ENCODE peak calls at places on chromosomes 4 and X, in ten cellular contexts. N is HepG2, F is cardiac fibroblast, Q is left ventricle myocardium inferior, U is hepatocyte, L is GM12865, C is foreskin fibroblast, Y is choroid plexus epithelial cell, I is pancreas, V is B cell. K is an unnamed sample.
A peak's percentile ranks its signal among the peaks of the same experiment; 100 is the strongest.

GRCh38 chrX:21744721-21745120 is 13.2 kb downstream of the SMPX start:
- DNase-seq in N (no peak), F (no peak), Q (no peak), U (no peak), L (no peak), C (no peak), Y (no peak), I (no peak), V (no peak), K (no peak)

GRCh38 chr4:1009647-1010521 is 1.5 kb upstream of the FGFRL1 start:
- DNase-seq in N (no peak), F (peak; percentile 52), Q (peak; percentile 69), U (peak; percentile 93), L (peak; percentile 71), C (peak; percentile 76), Y (peak; percentile 61), I (peak; percentile 80), V (peak; percentile 93), K (peak; percentile 73)

GRCh38 chr4:183100827-183101226 is 1.8 kb downstream of the WWC2 start:
- DNase-seq in N (peak; percentile 79), F (no peak), Q (no peak), U (peak; percentile 47), L (no peak), C (no peak), Y (no peak), I (no peak), V (no peak), K (no peak)

GRCh38 chrX:132474522-132474921 is 14.3 kb downstream of the MBNL3 start:
- DNase-seq in N (no peak), F (peak; percentile 9), Q (no peak), U (no peak), L (no peak), C (no peak), Y (no peak), I (no peak), V (no peak), K (no peak)

GRCh38 chr4:150593996-150594395 is 12.0 kb downstream of the MAB21L2 start:
- DNase-seq in N (no peak), F (peak; percentile 49), Q (no peak), U (no peak), L (no peak), C (peak; percentile 10), Y (peak; percentile 48), I (no peak), V (no peak), K (no peak)

GRCh38 chr4:54568184-54568583 is 89.6 kb upstream of the KIT start:
- DNase-seq in N (no peak), F (peak; percentile 73), Q (no peak), U (no peak), L (no peak), C (peak; percentile 89), Y (peak; percentile 13), I (no peak), V (no peak), K (no peak)

GRCh38 chr4:31667701-31668100 is 947.5 kb downstream of the PCDH7 start:
- DNase-seq in N (no peak), F (peak; percentile 48), Q (no peak), U (no peak), L (no peak), C (no peak), Y (peak; percentile 13), I (no peak), V (no peak), K (no peak)

GRCh38 chrX:115023811-115024210 is 6.4 kb upstream of the IL13RA2 start:
- DNase-seq in N (no peak), F (no peak), Q (no peak), U (no peak), L (no peak), C (no peak), Y (no peak), I (no peak), V (no peak), K (no peak)

GRCh38 chr4:52721968-52722814 is 29.0 kb downstream of the ERVMER34-1 start:
- DNase-seq in N (peak; percentile 81), F (peak; percentile 98), Q (peak; percentile 95), U (peak; percentile 96), L (peak; percentile 99), C (peak; percentile 98), Y (peak; percentile 99), I (peak; percentile 93), V (peak; percentile 87), K (peak; percentile 84)

GRCh38 chrX:13440166-13440565 is 120.3 kb upstream of the ATXN3L start:
- DNase-seq in N (no peak), F (no peak), Q (no peak), U (no peak), L (no peak), C (peak; percentile 25), Y (no peak), I (no peak), V (no peak), K (no peak)

GRCh38 chrX:7169627-7170026 is 21.7 kb upstream of the PUDP start:
- DNase-seq in N (no peak), F (no peak), Q (no peak), U (no peak), L (no peak), C (no peak), Y (no peak), I (peak; percentile 17), V (no peak), K (no peak)

GRCh38 chrX:7168366-7168765 is 20.4 kb upstream of the PUDP start:
- DNase-seq in N (no peak), F (no peak), Q (no peak), U (no peak), L (no peak), C (no peak), Y (no peak), I (no peak), V (no peak), K (no peak)

DNA sequence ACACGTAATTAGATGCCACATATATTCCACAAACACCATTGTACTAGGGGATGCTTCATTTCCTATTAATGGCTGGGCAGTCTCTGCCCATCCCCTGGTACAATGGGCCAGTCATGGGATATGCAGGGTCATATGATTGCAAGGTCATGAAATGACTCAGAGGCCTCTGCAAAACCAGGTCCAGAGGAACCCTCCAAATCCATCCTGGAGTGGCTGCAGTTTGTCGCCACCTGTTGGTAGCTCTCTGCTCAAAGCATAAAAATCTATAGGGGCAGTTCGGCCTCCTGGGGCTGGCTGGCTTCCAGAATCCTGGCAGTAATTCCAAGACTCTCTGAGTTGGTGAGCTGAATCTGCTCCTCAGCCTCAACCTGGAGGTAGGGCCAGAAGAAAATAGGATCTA is 22.9 kb upstream of the PUDP start:
- DNase-seq in N (peak; percentile 29), F (peak; percentile 28), Q (no peak), U (peak; percentile 8), L (peak; percentile 13), C (no peak), Y (peak; percentile 35), I (peak; percentile 18), V (peak; percentile 41), K (no peak)
- TF ChIP-seq CTCF in N (peak; percentile 39), F (no peak), Q (peak; percentile 27), U (no peak), L (peak; percentile 11), C (no peak), Y (peak; percentile 50), I (no peak), V (peak; percentile 25), K (no peak)

GRCh38 chr4:139692300-139693012 is 26.8 kb downstream of the MGST2 start:
- DNase-seq in N (peak; percentile 94), F (no peak), Q (no peak), U (peak; percentile 30), L (peak; percentile 5), C (no peak), Y (no peak), I (no peak), V (no peak), K (no peak)
- TF ChIP-seq CTCF in N (peak; percentile 44), F (peak; percentile 17), Q (peak; percentile 57), U (peak; percentile 21), L (peak; percentile 34), C (no peak), Y (peak; percentile 43), I (no peak), V (no peak), K (no peak)

DNA sequence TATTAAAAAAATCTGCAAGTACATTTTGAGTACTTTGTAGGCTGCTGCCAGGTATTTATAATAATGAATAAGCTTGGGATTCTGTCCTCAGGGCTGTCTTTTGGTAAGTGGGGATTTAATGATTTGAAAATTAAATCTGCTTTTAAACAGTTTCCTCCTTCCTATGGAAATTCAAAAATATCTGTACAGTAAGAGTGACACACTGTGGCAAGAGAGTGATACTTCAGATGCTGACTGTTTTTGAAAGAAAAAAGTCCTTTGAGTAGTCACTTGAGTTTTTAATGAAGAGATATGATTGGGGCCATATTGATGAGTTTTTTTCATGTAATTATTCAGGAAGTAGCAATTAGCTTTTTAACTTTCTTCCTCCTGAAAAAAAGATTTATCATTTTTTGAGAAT is 49.2 kb downstream of the SMARCAD1 start:
- DNase-seq in N (peak; percentile 2), F (peak; percentile 14), Q (no peak), U (no peak), L (no peak), C (peak; percentile 6), Y (peak; percentile 29), I (no peak), V (no peak), K (no peak)
- TF ChIP-seq CTCF in N (peak; percentile 36), F (no peak), Q (peak; percentile 53), U (peak; percentile 41), L (peak; percentile 16), C (peak; percentile 14), Y (peak; percentile 48), I (no peak), V (peak; percentile 36), K (no peak)

DNA sequence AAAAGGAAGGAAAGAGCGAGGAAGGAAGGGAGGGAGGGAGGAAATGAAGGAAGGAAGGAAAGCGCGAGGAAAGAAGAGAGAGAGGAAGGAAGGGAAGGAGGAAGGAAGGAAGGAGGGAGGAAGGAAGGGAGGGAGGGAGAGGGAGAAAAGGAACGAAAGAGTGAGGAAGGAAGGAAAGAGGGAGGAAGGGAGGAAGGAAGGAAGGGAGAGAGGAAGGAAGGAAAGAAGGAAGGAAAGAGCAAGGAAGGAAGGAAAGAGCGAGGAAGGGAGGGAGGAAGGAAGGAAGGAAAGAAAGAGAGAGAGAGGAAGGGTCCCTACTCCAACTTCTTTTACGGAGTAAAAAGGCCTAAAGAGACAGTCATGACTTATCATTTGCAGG is 17.5 kb downstream of the TRIM2 start:
- DNase-seq in N (no peak), F (no peak), Q (no peak), U (no peak), L (no peak), C (no peak), Y (no peak), I (no peak), V (no peak), K (no peak)
- TF ChIP-seq CTCF in N (no peak), F (no peak), Q (no peak), U (no peak), L (no peak), C (no peak), Y (no peak), I (no peak), V (no peak), K (no peak)

GRCh38 chrX:80237072-80237471 is 183.2 kb upstream of the TENT5D start:
- DNase-seq in N (no peak), F (no peak), Q (no peak), U (no peak), L (no peak), C (no peak), Y (no peak), I (no peak), V (no peak), K (no peak)
- TF ChIP-seq CTCF in N (no peak), F (no peak), Q (no peak), U (no peak), L (no peak), C (no peak), Y (no peak), I (no peak), V (no peak), K (peak; percentile 20)

GRCh38 chr4:16125571-16126445 is 42.0 kb upstream of the PROM1 start:
- DNase-seq in N (no peak), F (no peak), Q (no peak), U (no peak), L (no peak), C (no peak), Y (no peak), I (no peak), V (no peak), K (no peak)
- TF ChIP-seq CTCF in N (no peak), F (no peak), Q (no peak), U (no peak), L (no peak), C (no peak), Y (no peak), I (no peak), V (no peak), K (no peak)